ENCODE peak calls at places on chromosomes 1 and 21, in ten cellular contexts. E is AG09319, O is adrenal gland, F is Peyer's patch, X is progenitor cell of endocrine pancreas, G is MM.1S, I is A549, A is neural progenitor cell, P is breast epithelium, W is GM13977. J is an unnamed sample.

GRCh38 chr1:52127181-52128175 is 14.4 kb upstream of the ZFYVE9 start:
- DNase-seq in E (peak), O (peak), A (no peak), G (peak), W (peak), X (no peak), F (no peak), P (no peak), I (peak), J (no peak)

GRCh38 chr1:111563619-111564018 is 56.0 kb upstream of the RAP1A start:
- DNase-seq in O (no peak), P (no peak), G (no peak), E (no peak), W (no peak), F (no peak), X (no peak), I (peak), A (no peak), J (no peak)

GRCh38 chr1:7117599-7118281 is 332.5 kb downstream of the CAMTA1 start:
- DNase-seq in I (peak), F (no peak), A (peak), E (peak), W (no peak), X (no peak), G (no peak), P (peak), O (no peak), J (no peak)

GRCh38 chr1:167455786-167456446 is 62.4 kb downstream of the CD247 start:
- DNase-seq in I (peak), A (peak), E (no peak), W (peak), P (no peak), X (no peak), F (no peak), G (peak), O (peak), J (peak)

GRCh38 chr1:154755858-154756730 is 114.0 kb downstream of the KCNN3 start:
- DNase-seq in G (no peak), E (no peak), A (no peak), O (no peak), I (peak), P (no peak), F (no peak), W (no peak), X (no peak), J (no peak)

GRCh38 chr1:183093821-183094287 is 70.6 kb downstream of the LAMC1 start:
- DNase-seq in A (no peak), O (no peak), W (no peak), X (no peak), I (peak), F (no peak), G (no peak), E (no peak), P (peak), J (no peak)

GRCh38 chr1:21873761-21874160 is 61.7 kb downstream of the LDLRAD2 start:
- DNase-seq in I (no peak), O (no peak), W (no peak), E (no peak), G (no peak), X (no peak), A (no peak), F (no peak), P (no peak), J (no peak)

GRCh38 chr21:46006547-46007497 is 25.3 kb downstream of the COL6A1 start:
- DNase-seq in A (no peak), E (no peak), P (peak), G (no peak), F (no peak), I (no peak), O (peak), W (no peak), X (no peak), J (no peak)

GRCh38 chr1:213176341-213176740 is 125.3 kb downstream of the RPS6KC1 start:
- DNase-seq in W (no peak), I (no peak), X (no peak), A (no peak), G (no peak), E (no peak), F (no peak), O (no peak), P (no peak), J (no peak)

GRCh38 chr1:26234644-26235384 is 814 bp downstream of the CEP85 start:
- DNase-seq in E (no peak), A (peak), F (no peak), O (no peak), X (peak), I (peak), G (peak), W (no peak), P (no peak), J (peak)

GRCh38 chr1:58206749-58207148 is 339.8 kb downstream of the OMA1 start:
- DNase-seq in I (no peak), F (no peak), O (no peak), A (no peak), G (no peak), E (no peak), X (no peak), P (no peak), W (no peak), J (no peak)

GRCh38 chr21:41926068-41926806 is 27.6 kb downstream of the C2CD2 start:
- DNase-seq in W (peak), A (no peak), P (peak), E (no peak), I (no peak), X (no peak), O (peak), F (peak), G (peak), J (peak)

GRCh38 chr1:201357636-201358348 is 19.7 kb downstream of the TNNT2 start:
- DNase-seq in I (no peak), P (no peak), X (no peak), F (no peak), O (no peak), E (no peak), G (no peak), W (no peak), A (no peak), J (no peak)

GRCh38 chr1:208269338-208269666 is 25.1 kb upstream of the PLXNA2 start:
- DNase-seq in W (no peak), X (no peak), E (no peak), F (no peak), I (no peak), P (no peak), G (no peak), A (no peak), O (no peak), J (no peak)

GRCh38 chr1:156233421-156234127 is 8.4 kb upstream of the BGLAP start:
- DNase-seq in G (no peak), I (no peak), E (peak), O (no peak), X (no peak), F (no peak), W (no peak), P (no peak), A (no peak), J (no peak)

GRCh38 chr1:109764561-109765482 is 1.1 kb upstream of the EPS8L3 start:
- DNase-seq in A (no peak), P (peak), F (no peak), G (no peak), O (no peak), X (no peak), E (no peak), I (no peak), W (no peak), J (no peak)

GRCh38 chr1:19377812-19378718 is 65.9 kb downstream of the SLC66A1 start:
- DNase-seq in F (no peak), G (no peak), X (no peak), O (no peak), W (no peak), E (no peak), A (no peak), P (no peak), I (no peak), J (no peak)

GRCh38 chr1:46485564-46486431 is 3.8 kb upstream of the DMBX1 start:
- DNase-seq in O (no peak), P (no peak), X (no peak), G (no peak), A (peak), F (no peak), I (no peak), E (no peak), W (no peak), J (no peak)

GRCh38 chr1:24878775-24879742 is 51.0 kb downstream of the RUNX3 start:
- DNase-seq in I (no peak), F (no peak), E (no peak), O (no peak), A (no peak), W (no peak), P (no peak), G (no peak), X (no peak), J (no peak)

GRCh38 chr1:162822391-162823200 is 32.1 kb downstream of the HSD17B7 start:
- DNase-seq in I (peak), W (peak), P (peak), F (no peak), E (no peak), X (peak), O (peak), A (peak), G (no peak), J (peak)

GRCh38 chr21:37546949-37547614 is 180.5 kb downstream of the DYRK1A start:
- DNase-seq in E (no peak), W (no peak), I (no peak), A (no peak), O (no peak), G (no peak), X (no peak), F (no peak), P (no peak), J (no peak)

GRCh38 chr1:174800221-174800791 is 199.4 kb upstream of the CACYBP start:
- DNase-seq in A (peak), G (no peak), I (no peak), X (no peak), F (no peak), E (no peak), W (no peak), O (peak), P (no peak), J (no peak)

GRCh38 chr21:32624726-32625125 is 12.5 kb upstream of the CFAP298 start:
- DNase-seq in O (no peak), I (no peak), G (peak), X (no peak), F (no peak), E (no peak), A (no peak), W (peak), P (no peak), J (peak)

GRCh38 chr1:43542515-43543458 is 12.1 kb downstream of the PTPRF start:
- DNase-seq in W (no peak), P (no peak), G (no peak), A (no peak), F (no peak), X (no peak), O (no peak), E (no peak), I (no peak), J (no peak)

GRCh38 chr1:111227875-111228747 is 598 bp downstream of the CHI3L2 start:
- DNase-seq in F (no peak), I (peak), X (no peak), P (peak), A (no peak), G (no peak), E (peak), O (peak), W (no peak), J (no peak)

GRCh38 chr1:14095001-14095400 is 395.0 kb downstream of the PRDM2 start:
- DNase-seq in P (no peak), E (no peak), G (peak), W (peak), I (no peak), F (no peak), X (no peak), O (no peak), A (peak), J (peak)

GRCh38 chr21:44755227-44755626 is 43.9 kb upstream of the TSPEAR start:
- DNase-seq in W (no peak), O (no peak), E (no peak), X (no peak), P (no peak), A (no peak), F (no peak), G (no peak), I (no peak), J (no peak)
- TF ChIP-seq CTCF in W (no peak), O (no peak), E (no peak), X (no peak), P (no peak), A (no peak), F (no peak), G (no peak), I (no peak), J (no peak)

GRCh38 chr1:31417148-31417547 is 4.1 kb downstream of the SERINC2 start:
- DNase-seq in O (no peak), I (no peak), E (no peak), P (no peak), X (no peak), F (no peak), W (no peak), A (no peak), G (no peak), J (no peak)

GRCh38 chr1:31421404-31422040 is 8.5 kb downstream of the SERINC2 start:
- DNase-seq in E (no peak), I (peak), W (no peak), X (no peak), G (peak), O (no peak), A (peak), F (no peak), P (no peak), J (no peak)

GRCh38 chr1:31416101-31416736 is 3.2 kb downstream of the SERINC2 start:
- DNase-seq in P (peak), X (no peak), E (no peak), W (no peak), I (no peak), A (no peak), F (no peak), O (no peak), G (no peak), J (no peak)

GRCh38 chr1:31420716-31421115 is 7.7 kb downstream of the SERINC2 start:
- DNase-seq in O (no peak), P (no peak), E (no peak), A (no peak), F (no peak), G (no peak), W (no peak), I (no peak), X (no peak), J (no peak)

GRCh38 chr1:31418626-31419025 is 5.6 kb downstream of the SERINC2 start:
- DNase-seq in G (no peak), X (no peak), F (no peak), W (no peak), A (no peak), P (no peak), E (no peak), I (no peak), O (no peak), J (no peak)
- TF ChIP-seq CTCF in G (no peak), X (no peak), F (no peak), W (no peak), A (no peak), P (no peak), E (no peak), I (no peak), O (no peak), J (no peak)

GRCh38 chr1:161177112-161177935 is at the start of gene B4GALT3:
- DNase-seq in O (peak), A (peak), W (peak), P (peak), X (peak), F (peak), G (peak), I (peak), E (no peak), J (peak)
- TF ChIP-seq CTCF in O (no peak), A (peak), W (no peak), P (no peak), X (peak), F (no peak), G (peak), I (no peak), E (no peak), J (peak)

DNA sequence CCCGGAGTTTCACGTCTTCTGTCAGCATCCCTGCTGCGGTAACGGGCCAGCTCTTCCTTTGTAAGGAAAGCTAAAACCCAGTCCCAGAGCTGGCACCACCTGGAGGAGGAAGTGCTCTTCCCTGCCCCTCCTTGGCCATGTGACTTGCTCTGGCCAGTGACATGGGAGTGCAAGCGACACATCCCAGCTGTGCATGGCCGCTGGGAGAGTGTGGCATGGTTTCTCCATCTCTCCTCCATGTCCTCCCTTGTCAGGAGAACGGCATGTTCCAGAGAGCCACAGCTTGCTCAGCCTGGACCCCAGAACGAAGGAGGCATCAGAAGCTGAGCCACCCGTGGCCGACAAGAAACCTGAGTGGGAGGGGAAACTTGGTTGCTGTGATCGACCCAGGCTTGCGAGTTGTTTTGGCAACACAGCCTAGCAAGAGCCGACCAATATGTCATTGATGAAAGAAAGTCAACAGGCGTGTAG is 2.7 kb upstream of the PRXL2B start:
- DNase-seq in A (peak), P (no peak), G (no peak), X (no peak), I (peak), W (no peak), E (no peak), F (no peak), O (peak), J (no peak)
- TF ChIP-seq CTCF in A (no peak), P (no peak), G (no peak), X (no peak), I (no peak), W (no peak), E (no peak), F (no peak), O (no peak), J (no peak)

DNA sequence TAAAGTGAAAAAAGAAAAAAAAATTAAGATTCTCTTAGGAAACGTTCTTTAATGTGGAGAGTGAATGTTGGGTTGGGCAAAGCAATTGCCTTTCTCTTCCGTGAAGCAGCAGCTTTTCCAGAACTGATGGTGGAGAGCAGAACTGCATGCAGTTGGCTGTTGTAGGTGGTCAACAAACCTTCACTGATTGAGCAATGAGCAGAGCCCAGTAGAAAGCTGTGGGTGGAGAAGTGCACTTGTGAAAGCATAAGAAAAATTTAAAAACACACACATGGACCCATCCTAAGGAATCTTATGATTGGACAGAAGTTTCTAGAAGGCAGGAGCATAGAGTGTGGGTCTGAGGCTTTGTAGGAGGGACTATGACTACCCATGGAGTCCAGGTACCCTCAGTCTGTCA is 4.5 kb downstream of the PRELP start:
- DNase-seq in W (no peak), I (no peak), A (no peak), F (no peak), P (no peak), E (peak), G (no peak), X (no peak), O (no peak), J (no peak)
- TF ChIP-seq CTCF in W (no peak), I (no peak), A (no peak), F (no peak), P (peak), E (no peak), G (no peak), X (no peak), O (no peak), J (no peak)

DNA sequence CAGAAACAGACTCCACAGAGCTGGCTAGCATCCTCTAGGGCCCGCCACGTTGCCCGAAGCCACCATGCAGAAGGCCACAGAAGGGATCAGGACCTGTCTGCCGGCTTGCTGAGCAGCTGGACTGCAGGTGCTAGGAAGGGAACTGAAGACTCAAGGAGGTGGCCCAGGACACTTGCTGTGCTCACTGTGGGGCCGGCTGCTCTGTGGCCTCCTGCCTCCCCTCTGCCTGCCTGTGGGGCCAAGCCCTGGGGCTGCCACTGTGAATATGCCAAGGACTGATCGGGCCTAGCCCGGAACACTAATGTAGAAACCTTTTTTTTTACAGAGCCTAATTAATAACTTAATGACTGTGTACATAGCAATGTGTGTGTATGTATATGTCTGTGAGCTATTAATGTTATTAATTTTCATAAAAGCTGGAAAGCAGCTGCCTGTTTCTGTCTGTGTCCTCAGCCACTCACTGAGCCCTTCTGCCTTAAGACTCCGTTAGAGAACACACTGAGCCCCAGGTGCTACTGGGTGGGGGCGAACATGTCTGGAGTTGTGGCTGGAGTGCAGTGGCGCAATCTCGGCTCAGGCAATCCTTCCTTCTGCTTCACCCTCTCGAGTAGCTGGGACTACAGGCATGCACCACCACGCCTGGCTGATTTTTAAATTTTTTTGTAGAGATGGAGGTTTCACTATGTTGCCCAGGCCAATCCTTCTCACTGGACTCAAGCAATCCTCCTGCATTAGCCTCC is 14.8 kb downstream of the MFSD2A start:
- DNase-seq in I (no peak), O (no peak), W (no peak), E (no peak), A (no peak), X (no peak), P (no peak), G (no peak), F (no peak), J (no peak)
- TF ChIP-seq CTCF in I (no peak), O (no peak), W (no peak), E (no peak), A (no peak), X (no peak), P (no peak), G (no peak), F (no peak), J (no peak)

J was measured in GM10248.